ENCODE peak calls at places on chromosomes 7 and 10, in five cellular contexts. A is tibial nerve, D is tibial artery, Q is H7, O is body of pancreas. B is an unnamed sample.

GRCh38 chr7:79199961-79200360 is 253.5 kb downstream of the MAGI2 start:
- DNase-seq in O (no peak), Q (no peak), A (no peak), D (no peak), B (no peak)

GRCh38 chr10:98486421-98486820 is 39.7 kb upstream of the HPS1 start:
- DNase-seq in Q (no peak), O (no peak), D (no peak), A (no peak), B (no peak)

GRCh38 chr7:116337013-116337412 is 126.7 kb downstream of the TES start:
- DNase-seq in O (no peak), Q (no peak), D (no peak), A (no peak), B (no peak)

GRCh38 chr10:15719899-15720634 is at the start of gene ITGA8:
- DNase-seq in Q (peak), A (no peak), D (peak), O (no peak), B (peak)

GRCh38 chr10:24862586-24862985 is 89.8 kb downstream of the PRTFDC1 start:
- DNase-seq in D (no peak), A (no peak), Q (no peak), O (no peak), B (no peak)

GRCh38 chr10:106705576-106706526 is 458.7 kb downstream of the SORCS1 start:
- DNase-seq in O (peak), A (peak), D (no peak), Q (peak), B (peak)

GRCh38 chr7:92963599-92963998 is 127.2 kb upstream of the CDK6 start:
- DNase-seq in O (peak), Q (no peak), D (no peak), A (no peak), B (no peak)

GRCh38 chr10:117936136-117936535 is 110.6 kb downstream of the RAB11FIP2 start:
- DNase-seq in A (no peak), D (no peak), Q (no peak), O (no peak), B (peak)

GRCh38 chr7:136009488-136010079 is 32.4 kb upstream of the MTPN start:
- DNase-seq in O (no peak), Q (peak), D (no peak), A (peak), B (peak)

GRCh38 chr10:105434970-105435369 is 793.9 kb downstream of the SORCS3 start:
- DNase-seq in D (no peak), Q (no peak), O (no peak), A (no peak), B (no peak)

GRCh38 chr10:73073627-73074026 is 23.0 kb downstream of the P4HA1 start:
- DNase-seq in D (no peak), O (no peak), Q (no peak), A (no peak), B (no peak)

GRCh38 chr10:103556383-103557007 is 63.0 kb downstream of the NEURL1 start:
- DNase-seq in Q (no peak), A (no peak), O (no peak), D (no peak), B (no peak)

GRCh38 chr10:104331208-104331838 is 6.9 kb downstream of the ITPRIP start:
- DNase-seq in Q (peak), O (no peak), A (no peak), D (peak), B (no peak)

GRCh38 chr7:125573131-125573530 is 643.5 kb upstream of the POT1 start:
- DNase-seq in Q (no peak), D (no peak), O (no peak), A (no peak), B (no peak)

GRCh38 chr10:126839094-126839761 is 66.0 kb upstream of the DOCK1 start:
- DNase-seq in D (no peak), Q (no peak), O (peak), A (no peak), B (no peak)

GRCh38 chr7:7208524-7208923 is 26.2 kb downstream of the C1GALT1 start:
- DNase-seq in Q (no peak), O (no peak), D (no peak), A (no peak), B (no peak)

GRCh38 chr10:119608316-119609155 is 11.8 kb upstream of the TIAL1 start:
- DNase-seq in O (peak), A (peak), D (no peak), Q (peak), B (peak)

GRCh38 chr10:14163374-14164125 is 167.2 kb downstream of the FRMD4A start:
- DNase-seq in Q (peak), A (no peak), D (no peak), O (peak), B (no peak)

GRCh38 chr7:123372368-123372767 is 162.0 kb downstream of the IQUB start:
- DNase-seq in Q (no peak), O (no peak), D (no peak), A (no peak), B (no peak)

GRCh38 chr7:3995187-3995586 is 686.9 kb upstream of the FOXK1 start:
- DNase-seq in D (no peak), Q (peak), O (no peak), A (no peak), B (no peak)

GRCh38 chr7:135741905-135742304 is 6.7 kb downstream of the FAM180A start:
- DNase-seq in D (no peak), Q (no peak), O (no peak), A (no peak), B (no peak)

GRCh38 chr10:71223365-71224058 is 11.1 kb downstream of the UNC5B start:
- DNase-seq in Q (peak), O (no peak), A (no peak), D (peak), B (no peak)

GRCh38 chr10:17444062-17444714 is 10.2 kb downstream of the ST8SIA6 start:
- DNase-seq in A (no peak), O (no peak), D (no peak), Q (no peak), B (no peak)

GRCh38 chr10:13458107-13458761 is 70.6 kb downstream of the BEND7 start:
- DNase-seq in A (no peak), O (no peak), Q (no peak), D (no peak), B (no peak)

GRCh38 chr10:86340991-86341260 is 25.7 kb downstream of the GRID1 start:
- DNase-seq in A (no peak), O (no peak), Q (peak), D (no peak), B (no peak)

GRCh38 chr7:158310924-158311713 is 276.5 kb downstream of the PTPRN2 start:
- DNase-seq in D (no peak), O (no peak), A (no peak), Q (peak), B (no peak)

GRCh38 chr7:29258951-29259350 is 64.4 kb downstream of the CHN2 start:
- DNase-seq in D (no peak), Q (no peak), O (no peak), A (no peak), B (no peak)

GRCh38 chr10:130363899-130364298 is 227.7 kb downstream of the GLRX3 start:
- DNase-seq in O (no peak), A (no peak), Q (no peak), D (no peak), B (no peak)

GRCh38 chr10:129191848-129192247 is 275.2 kb upstream of the MGMT start:
- DNase-seq in O (no peak), D (peak), A (no peak), Q (no peak), B (no peak)

GRCh38 chr10:12705943-12706342 is 295.6 kb downstream of the CCDC3 start:
- DNase-seq in Q (no peak), D (no peak), A (no peak), O (no peak), B (no peak)

GRCh38 chr7:44276571-44277101 is 48.8 kb downstream of the CAMK2B start:
- DNase-seq in A (no peak), O (no peak), Q (no peak), D (peak), B (no peak)
- H3K4me3 ChIP-seq in A (no peak), O (no peak), Q (no peak), D (no peak), B (peak)

GRCh38 chr7:133790911-133791310 is 336.2 kb upstream of the LRGUK start:
- DNase-seq in D (no peak), Q (no peak), O (no peak), A (no peak), B (no peak)
- H3K4me3 ChIP-seq in D (no peak), Q (no peak), O (no peak), A (no peak), B (no peak)

DNA sequence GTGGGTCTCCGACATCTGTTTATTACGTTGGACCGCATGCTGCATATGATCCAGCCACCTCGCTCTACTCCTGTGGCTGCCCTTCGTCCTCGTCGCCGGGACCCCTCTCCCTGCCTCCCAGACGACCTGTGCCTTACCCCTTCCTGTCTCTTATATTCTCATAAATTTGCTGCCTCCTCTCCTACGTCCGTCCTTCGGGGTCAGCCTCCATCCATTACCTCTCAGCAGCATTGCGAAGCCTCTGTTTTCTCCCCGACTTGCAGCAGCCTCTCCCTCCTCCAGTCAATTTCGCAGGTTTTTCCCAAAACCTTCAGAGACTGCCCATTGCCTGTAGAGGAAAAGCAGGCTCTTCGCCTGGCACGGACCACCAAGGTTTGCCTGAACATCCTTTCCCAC is 39.4 kb upstream of the LEP start:
- DNase-seq in O (no peak), Q (peak), A (no peak), D (no peak), B (no peak)
- H3K4me3 ChIP-seq in O (no peak), Q (peak), A (no peak), D (no peak), B (peak)

DNA sequence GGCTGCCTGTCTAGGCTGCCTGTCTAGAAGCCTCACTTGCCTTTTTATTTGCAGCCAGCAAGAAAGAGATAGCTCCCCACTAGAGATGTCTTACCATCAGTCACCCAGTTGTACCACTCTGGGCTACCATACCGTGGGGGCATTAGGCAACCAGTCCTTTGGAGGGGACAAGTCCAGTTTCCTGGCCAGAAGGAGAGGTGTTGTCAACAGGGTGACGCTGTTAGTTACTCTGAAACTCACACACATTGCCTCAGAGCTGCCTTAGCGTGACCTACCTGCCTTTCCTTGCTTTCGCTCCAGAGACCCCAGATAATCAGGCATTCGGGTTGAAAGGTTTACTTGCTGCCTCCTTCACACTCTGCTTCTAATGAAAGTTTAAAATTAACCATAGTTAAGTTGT is 155.4 kb downstream of the CELF2 start:
- DNase-seq in O (no peak), Q (no peak), A (no peak), D (no peak), B (no peak)
- H3K4me3 ChIP-seq in O (no peak), Q (no peak), A (no peak), D (no peak), B (no peak)

DNA sequence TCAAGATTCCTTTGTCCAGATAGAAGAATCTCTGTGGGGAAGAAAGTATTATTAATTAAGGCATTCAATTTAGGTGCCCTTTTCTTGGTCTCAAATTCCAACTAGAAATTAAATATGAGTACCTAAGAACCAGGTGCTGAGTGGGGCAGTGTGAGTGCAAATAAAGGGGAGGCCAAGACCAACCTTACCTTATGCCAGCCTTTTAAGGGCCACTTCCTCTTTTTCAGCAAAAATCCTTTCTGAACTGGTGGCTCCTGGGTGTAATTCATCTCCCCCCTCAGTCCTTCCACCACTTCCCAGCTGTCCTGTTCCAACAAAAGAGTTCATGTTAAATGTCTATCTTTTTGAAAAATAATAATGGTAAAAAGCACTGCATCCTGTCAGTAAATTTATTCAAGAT is 108.2 kb downstream of the OSBPL3 start:
- DNase-seq in D (no peak), Q (no peak), O (no peak), A (no peak), B (no peak)
- H3K4me3 ChIP-seq in D (no peak), Q (no peak), O (no peak), A (no peak), B (no peak)

GRCh38 chr7:47670738-47671137 is 88.8 kb upstream of the TNS3 start:
- DNase-seq in A (no peak), Q (no peak), D (no peak), O (peak), B (no peak)

GRCh38 chr7:47672966-47673365 is 91.1 kb upstream of the TNS3 start:
- DNase-seq in D (no peak), O (no peak), A (no peak), Q (no peak), B (no peak)

GRCh38 chr7:47672267-47672920 is 90.5 kb upstream of the TNS3 start:
- DNase-seq in D (no peak), O (no peak), A (no peak), Q (no peak), B (no peak)

GRCh38 chr7:47669178-47669878 is 87.4 kb upstream of the TNS3 start:
- DNase-seq in Q (no peak), A (peak), O (peak), D (peak), B (peak)

GRCh38 chr7:47671358-47671757 is 89.4 kb upstream of the TNS3 start:
- DNase-seq in Q (no peak), D (no peak), A (no peak), O (no peak), B (no peak)
- H3K4me3 ChIP-seq in Q (no peak), D (no peak), A (no peak), O (no peak), B (no peak)

DNA sequence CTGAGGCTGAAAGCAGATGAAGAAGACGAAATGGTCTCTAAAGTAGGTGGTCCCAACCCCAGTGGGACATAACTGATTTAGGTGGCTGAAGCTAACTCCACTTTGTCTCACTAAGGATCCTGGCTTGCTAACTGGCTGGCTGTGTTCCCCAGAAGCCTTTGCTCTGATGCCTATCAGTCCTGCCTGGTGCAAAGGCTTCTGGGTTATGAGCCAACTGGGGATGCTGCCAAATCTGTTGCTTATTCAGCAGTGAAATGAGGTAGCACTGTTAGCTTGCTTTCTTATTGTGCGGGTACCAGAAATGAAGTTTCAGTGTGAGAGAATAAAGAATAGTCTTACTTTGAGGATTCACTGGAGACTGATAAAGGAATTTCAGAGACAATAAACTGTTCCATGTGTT is 18.1 kb downstream of the PRKG1 start:
- DNase-seq in O (peak), D (peak), A (peak), Q (no peak), B (peak)
- H3K4me3 ChIP-seq in O (no peak), D (no peak), A (no peak), Q (no peak), B (no peak)